ENCODE peak calls at places on chromosome 9, in seven cellular contexts. R, P, L, B, N, G and T are unnamed samples.

GRCh38 chr9:84857224-84857623 is 187.7 kb downstream of the NTRK2 start:
- DNase-seq in P (no peak), N (no peak), G (no peak), R (no peak), B (no peak), L (no peak), T (no peak)

GRCh38 chr9:131588396-131588795 is 43.1 kb downstream of the PRRT1B start:
- DNase-seq in R (no peak), N (no peak), L (no peak), B (no peak), P (no peak), G (no peak), T (no peak)

GRCh38 chr9:75483636-75484035 is 395.3 kb downstream of the OSTF1 start:
- DNase-seq in L (no peak), P (no peak), N (no peak), B (no peak), G (no peak), R (no peak), T (no peak)

GRCh38 chr9:134272302-134273023 is 53.8 kb upstream of the RXRA start:
- DNase-seq in N (no peak), B (no peak), G (no peak), P (no peak), L (no peak), R (no peak), T (no peak)

GRCh38 chr9:38067892-38068615 is 973 bp downstream of the SHB start:
- DNase-seq in N (no peak), G (no peak), P (no peak), L (no peak), R (peak), B (no peak), T (no peak)

GRCh38 chr9:116286287-116286686 is 132.7 kb downstream of the PAPPA start:
- DNase-seq in R (no peak), L (no peak), G (no peak), N (no peak), P (no peak), B (no peak), T (no peak)

GRCh38 chr9:91354846-91355245 is 6.9 kb downstream of the AUH start:
- DNase-seq in B (no peak), G (no peak), P (no peak), L (no peak), R (no peak), N (no peak), T (no peak)

GRCh38 chr9:94837404-94837803 is 110.9 kb downstream of the AOPEP start:
- DNase-seq in G (no peak), N (no peak), L (no peak), B (no peak), P (no peak), R (no peak), T (no peak)

GRCh38 chr9:124251188-124251587 is 6.6 kb upstream of the NEK6 start:
- DNase-seq in N (no peak), L (no peak), B (no peak), P (no peak), R (no peak), G (no peak), T (no peak)

GRCh38 chr9:116276651-116277121 is 123.1 kb downstream of the PAPPA start:
- DNase-seq in P (no peak), G (no peak), L (no peak), N (no peak), R (no peak), B (no peak), T (no peak)

GRCh38 chr9:81625969-81626368 is 63.4 kb downstream of the TLE1 start:
- DNase-seq in N (no peak), L (no peak), B (no peak), P (no peak), R (no peak), G (no peak), T (no peak)

GRCh38 chr9:72635197-72635596 is 113.8 kb downstream of the TMC1 start:
- DNase-seq in P (no peak), G (no peak), L (no peak), B (no peak), R (no peak), N (no peak), T (no peak)

GRCh38 chr9:34684145-34684544 is 6.9 kb downstream of the CCL19 start:
- DNase-seq in B (no peak), G (no peak), R (no peak), N (no peak), P (no peak), L (no peak), T (no peak)

GRCh38 chr9:35028341-35028740 is 38.8 kb downstream of the DNAJB5 start:
- DNase-seq in N (no peak), L (no peak), B (no peak), P (no peak), G (no peak), R (no peak), T (no peak)

GRCh38 chr9:99051851-99052250 is 53.1 kb upstream of the TGFBR1 start:
- DNase-seq in P (no peak), G (no peak), L (no peak), R (no peak), N (no peak), B (no peak), T (no peak)